ENCODE peak calls at places on chromosomes 5 and 9, in four cellular contexts. One of them, this sample, is unnamed.

GRCh38 chr9:78144663-78145377 is 91.1 kb upstream of the CEP78 start:
- DNase-seq in H1: no peak
- DNase-seq in HepG2: no peak
- DNase-seq in GM12878: no peak
- DNase-seq in this sample: no peak

GRCh38 chr9:127557466-127557869 is 54.6 kb upstream of the STXBP1 start:
- DNase-seq in GM12878: no peak
- DNase-seq in HepG2: no peak
- DNase-seq in H1: no peak
- DNase-seq in this sample: no peak

GRCh38 chr9:33447404-33448158 is at the start of gene AQP3:
- DNase-seq in H1: peak
- DNase-seq in GM12878: no peak
- DNase-seq in HepG2: peak
- DNase-seq in this sample: peak

GRCh38 chr5:179608131-179608581 is 15.3 kb downstream of the HNRNPH1 start:
- DNase-seq in GM12878: no peak
- DNase-seq in HepG2: no peak
- DNase-seq in H1: no peak
- DNase-seq in this sample: no peak

GRCh38 chr9:124222918-124223720 is 34.6 kb upstream of the NEK6 start:
- DNase-seq in HepG2: peak
- DNase-seq in GM12878: no peak
- DNase-seq in H1: no peak
- DNase-seq in this sample: no peak

GRCh38 chr5:14322437-14323187 is 179.5 kb downstream of the TRIO start:
- DNase-seq in HepG2: no peak
- DNase-seq in H1: no peak
- DNase-seq in GM12878: no peak
- DNase-seq in this sample: no peak

GRCh38 chr5:54022156-54022685 is 288.2 kb downstream of the ARL15 start:
- DNase-seq in H1: no peak
- DNase-seq in GM12878: no peak
- DNase-seq in HepG2: no peak
- DNase-seq in this sample: no peak

GRCh38 chr9:127555830-127556820 is 56.0 kb upstream of the STXBP1 start:
- DNase-seq in GM12878: peak
- DNase-seq in H1: no peak
- DNase-seq in HepG2: no peak
- DNase-seq in this sample: no peak

GRCh38 chr9:99393993-99394392 is 171.9 kb downstream of the SEC61B start:
- DNase-seq in GM12878: no peak
- DNase-seq in H1: no peak
- DNase-seq in HepG2: no peak
- DNase-seq in this sample: no peak

GRCh38 chr9:137672907-137673791 is 54.3 kb downstream of the EHMT1 start:
- DNase-seq in HepG2: peak
- DNase-seq in H1: no peak
- DNase-seq in GM12878: peak
- DNase-seq in this sample: peak

GRCh38 chr5:82480331-82480730 is 202.2 kb upstream of the RPS23 start:
- DNase-seq in H1: no peak
- DNase-seq in GM12878: no peak
- DNase-seq in HepG2: no peak
- DNase-seq in this sample: no peak

DNA sequence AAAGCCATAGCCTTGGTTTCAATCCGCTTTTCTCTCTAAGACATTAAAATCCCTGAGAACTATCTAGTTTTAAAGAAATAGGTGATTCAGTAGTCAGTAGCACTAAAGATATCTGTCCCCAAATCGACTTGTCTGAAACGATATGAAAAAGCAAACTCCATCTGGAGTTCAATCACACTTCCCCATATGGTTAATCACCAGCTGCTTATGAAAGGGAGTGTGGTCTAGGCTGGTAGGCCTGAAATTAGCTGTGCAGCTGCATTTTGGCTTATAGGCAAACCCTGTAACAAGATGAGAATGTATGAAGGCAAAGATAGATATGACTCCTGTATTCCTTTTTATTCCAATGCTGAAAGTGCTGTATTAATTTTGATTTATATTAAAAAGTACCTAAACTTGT is 65.9 kb downstream of the DMRTA1 start:
- DNase-seq in GM12878: no peak
- DNase-seq in H1: no peak
- DNase-seq in HepG2: no peak
- DNase-seq in this sample: no peak
- TF ChIP-seq SP1 in GM12878: no peak
- TF ChIP-seq SP1 in H1: no peak
- TF ChIP-seq SP1 in HepG2: no peak
- TF ChIP-seq SP1 in this sample: no peak

GRCh38 chr5:125185740-125186139 is 439.3 kb upstream of the ZNF608 start:
- DNase-seq in GM12878: no peak
- DNase-seq in HepG2: no peak
- DNase-seq in H1: no peak
- DNase-seq in this sample: no peak

GRCh38 chr5:125190232-125191051 is 444.0 kb upstream of the ZNF608 start:
- DNase-seq in H1: no peak
- DNase-seq in GM12878: no peak
- DNase-seq in HepG2: no peak
- DNase-seq in this sample: peak

GRCh38 chr5:125186911-125187375 is 440.5 kb upstream of the ZNF608 start:
- DNase-seq in HepG2: no peak
- DNase-seq in GM12878: no peak
- DNase-seq in H1: no peak
- DNase-seq in this sample: no peak

GRCh38 chr5:125194901-125195300 is 448.5 kb upstream of the ZNF608 start:
- DNase-seq in HepG2: no peak
- DNase-seq in H1: no peak
- DNase-seq in GM12878: no peak
- DNase-seq in this sample: no peak

GRCh38 chr5:125189451-125190051 is 443.1 kb upstream of the ZNF608 start:
- DNase-seq in HepG2: no peak
- DNase-seq in GM12878: no peak
- DNase-seq in H1: no peak
- DNase-seq in this sample: no peak
- TF ChIP-seq SUZ12 in HepG2: no peak
- TF ChIP-seq SUZ12 in GM12878: no peak
- TF ChIP-seq SUZ12 in H1: no peak
- TF ChIP-seq SUZ12 in this sample: no peak

GRCh38 chr9:6049798-6050197 is 34.4 kb upstream of the RANBP6 start:
- DNase-seq in HepG2: peak
- DNase-seq in H1: no peak
- DNase-seq in GM12878: peak
- DNase-seq in this sample: peak
- TF ChIP-seq SP1 in HepG2: no peak
- TF ChIP-seq SP1 in H1: no peak
- TF ChIP-seq SP1 in GM12878: no peak
- TF ChIP-seq SP1 in this sample: no peak

DNA sequence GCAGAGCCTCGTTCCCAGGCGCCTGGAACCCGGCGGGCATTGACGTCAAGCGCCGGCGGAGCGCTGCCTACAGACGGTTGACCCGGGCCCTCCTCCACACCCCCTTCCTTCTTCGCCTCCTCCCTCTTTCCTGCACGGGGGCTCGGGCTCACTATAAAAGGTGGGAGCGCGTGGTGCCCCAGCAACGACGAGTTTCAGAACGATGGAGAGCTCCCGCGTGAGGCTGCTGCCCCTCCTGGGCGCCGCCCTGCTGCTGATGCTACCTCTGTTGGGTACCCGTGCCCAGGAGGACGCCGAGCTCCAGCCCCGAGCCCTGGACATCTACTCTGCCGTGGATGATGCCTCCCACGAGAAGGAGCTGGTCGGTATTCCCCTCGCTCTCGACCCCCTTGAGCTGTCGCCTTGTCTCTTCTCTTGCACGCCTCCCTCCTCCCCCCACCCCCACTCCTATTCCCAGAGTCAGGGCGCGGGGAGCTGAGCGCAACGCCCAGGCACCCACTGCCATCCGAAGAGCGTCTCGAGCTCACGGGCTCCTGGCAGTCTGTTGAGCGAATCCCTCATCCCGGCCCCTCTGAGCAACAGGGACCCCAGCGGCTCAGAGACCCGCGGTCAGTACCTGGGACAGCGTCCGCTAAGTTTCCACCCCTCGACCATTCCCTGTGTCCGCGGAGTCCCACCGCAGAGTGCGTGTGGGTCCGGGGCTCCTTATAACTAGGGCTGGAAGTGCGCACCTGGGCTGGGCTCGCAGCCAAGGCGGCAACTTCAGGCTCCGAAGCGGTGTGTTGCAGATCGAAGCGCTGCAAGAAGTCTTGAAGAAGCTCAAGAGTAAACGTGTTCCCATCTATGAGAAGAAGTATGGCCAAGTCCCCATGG is at the start of gene CARTPT:
- DNase-seq in HepG2: no peak
- DNase-seq in H1: peak
- DNase-seq in GM12878: no peak
- DNase-seq in this sample: no peak
- TF ChIP-seq SUZ12 in HepG2: no peak
- TF ChIP-seq SUZ12 in H1: peak
- TF ChIP-seq SUZ12 in GM12878: no peak
- TF ChIP-seq SUZ12 in this sample: no peak

DNA sequence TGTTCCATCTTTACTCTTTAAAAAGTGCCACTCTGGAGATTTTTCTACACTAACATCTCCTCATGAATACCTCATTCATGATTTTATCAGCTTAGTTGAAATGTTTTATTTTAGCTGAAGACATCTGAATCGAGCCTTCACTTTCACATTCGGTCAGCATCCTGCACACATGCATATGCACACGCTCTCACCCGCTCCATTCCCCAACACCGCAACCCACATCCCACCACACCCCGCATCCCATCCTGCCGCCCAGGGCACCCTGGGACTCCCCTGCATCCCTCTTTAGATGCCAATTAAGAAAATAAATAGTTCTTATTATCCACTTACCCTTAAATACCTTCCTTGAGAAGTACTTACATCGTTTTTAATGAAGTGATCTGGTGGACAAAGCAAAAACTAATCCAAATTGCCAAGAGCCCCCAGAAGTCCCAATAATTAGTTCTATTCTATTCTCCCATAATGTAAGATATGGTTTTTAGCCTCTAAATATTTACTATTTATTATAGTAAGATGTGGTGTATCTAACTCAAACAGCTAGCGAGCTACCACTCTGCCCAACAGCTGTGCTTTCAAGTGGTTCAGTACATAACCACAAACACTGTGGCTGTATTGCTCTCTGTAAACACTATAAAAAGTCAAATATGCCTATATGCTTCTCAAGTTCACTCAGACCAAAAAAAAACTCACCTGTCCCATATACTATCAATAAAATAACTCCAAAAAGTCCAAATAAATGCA is 38.2 kb downstream of the GZMK start:
- DNase-seq in HepG2: no peak
- DNase-seq in GM12878: no peak
- DNase-seq in H1: no peak
- DNase-seq in this sample: no peak
- TF ChIP-seq SP1 in HepG2: no peak
- TF ChIP-seq SP1 in GM12878: no peak
- TF ChIP-seq SP1 in H1: no peak
- TF ChIP-seq SP1 in this sample: no peak

This sample was measured in HEK293T.